ENCODE peak calls at places on chromosomes 3 and 15, in six cellular contexts. T is adipocyte, A is activated B cell treated with CpG ODN at 0.5 μM for 24 hours, N is fibroblast of the conjunctiva, X is coronary artery, Z is progenitor cell of endocrine pancreas. V is an unnamed sample.

GRCh38 chr3:190092250-190092649 is 28.4 kb downstream of the P3H2 start:
- DNase-seq in T (peak), N (peak), X (no peak), Z (no peak), A (no peak), V (no peak)

GRCh38 chr3:34780973-34781372 is 858.4 kb upstream of the ARPP21 start:
- DNase-seq in A (no peak), T (peak), Z (no peak), N (no peak), X (no peak), V (no peak)

GRCh38 chr3:29887450-29887849 is 606.6 kb downstream of the RBMS3 start:
- DNase-seq in X (no peak), N (no peak), T (no peak), A (no peak), Z (no peak), V (no peak)

GRCh38 chr3:130838898-130839572 is 54.8 kb upstream of the ATP2C1 start:
- DNase-seq in A (no peak), T (no peak), Z (no peak), X (no peak), N (no peak), V (no peak)

GRCh38 chr3:177944228-177944661 is 592.0 kb upstream of the KCNMB2 start:
- DNase-seq in X (no peak), Z (no peak), A (no peak), N (no peak), T (no peak), V (no peak)

GRCh38 chr3:94869059-94869547 is 806.2 kb downstream of the NSUN3 start:
- DNase-seq in T (no peak), Z (no peak), X (no peak), N (no peak), A (no peak), V (no peak)

GRCh38 chr3:54157860-54158259 is 35.5 kb downstream of the CACNA2D3 start:
- DNase-seq in N (no peak), Z (no peak), X (no peak), T (no peak), A (no peak), V (no peak)

GRCh38 chr3:179750720-179751328 is 98.0 kb downstream of the USP13 start:
- DNase-seq in A (no peak), Z (no peak), T (peak), X (no peak), N (no peak), V (no peak)

GRCh38 chr3:196994056-196994455 is 25.4 kb upstream of the PIGZ start:
- DNase-seq in X (no peak), Z (no peak), A (no peak), N (no peak), T (no peak), V (no peak)

GRCh38 chr3:49416867-49417266 is 4.6 kb downstream of the TCTA start:
- DNase-seq in A (no peak), T (no peak), X (no peak), Z (no peak), N (no peak), V (no peak)

GRCh38 chr3:71010731-71011455 is 572.6 kb downstream of the FOXP1 start:
- DNase-seq in N (no peak), T (no peak), Z (no peak), X (no peak), A (no peak), V (peak)

GRCh38 chr3:112002458-112002971 is 3.8 kb downstream of the TAGLN3 start:
- DNase-seq in Z (no peak), N (no peak), X (no peak), A (no peak), T (no peak), V (no peak)

GRCh38 chr15:67201136-67201535 is 53.3 kb downstream of the AAGAB start:
- DNase-seq in Z (no peak), A (no peak), T (peak), X (no peak), N (no peak), V (no peak)

GRCh38 chr3:190385835-190386688 is 1.9 kb upstream of the CLDN16 start:
- DNase-seq in X (no peak), A (no peak), Z (no peak), N (peak), T (peak), V (no peak)

GRCh38 chr3:180594631-180595348 is 7.2 kb upstream of the TTC14 start:
- DNase-seq in N (peak), A (no peak), X (no peak), Z (no peak), T (peak), V (no peak)

GRCh38 chr15:64110945-64111678 is 15.3 kb downstream of the SNX1 start:
- DNase-seq in X (no peak), T (no peak), A (no peak), Z (no peak), N (no peak), V (no peak)

GRCh38 chr3:147701195-147701594 is 292.0 kb downstream of the ZIC1 start:
- DNase-seq in T (peak), N (no peak), A (no peak), Z (no peak), X (no peak), V (no peak)

GRCh38 chr3:186465508-186465907 is 78.7 kb downstream of the CRYGS start:
- DNase-seq in T (no peak), A (no peak), N (no peak), Z (no peak), X (no peak), V (no peak)

GRCh38 chr15:65355173-65355982 is 22.4 kb downstream of the IGDCC3 start:
- DNase-seq in X (no peak), N (no peak), T (peak), A (no peak), Z (no peak), V (no peak)

V was measured in memory B cell.